ENCODE peak calls at places on chromosomes 16 and 17, in ten cellular contexts. One of them, this sample, is unnamed.

GRCh38 chr17:12229315-12229714 is 208.6 kb downstream of the MAP2K4 start:
- DNase-seq in gastrocnemius medialis: no peak
- DNase-seq in prostate gland: no peak
- DNase-seq in AG04449: no peak
- DNase-seq in pancreas: no peak
- DNase-seq in GM13977: no peak
- DNase-seq in nephron progenitor cell: no peak
- DNase-seq in MCF 10A: no peak
- DNase-seq in GM23338: no peak
- DNase-seq in Panc1: no peak
- DNase-seq in this sample: no peak

GRCh38 chr17:31269178-31269577 is 27.9 kb downstream of the OMG start:
- DNase-seq in gastrocnemius medialis: no peak
- DNase-seq in prostate gland: no peak
- DNase-seq in AG04449: no peak
- DNase-seq in pancreas: no peak
- DNase-seq in GM13977: no peak
- DNase-seq in nephron progenitor cell: no peak
- DNase-seq in MCF 10A: peak; percentile 33
- DNase-seq in GM23338: no peak
- DNase-seq in Panc1: no peak
- DNase-seq in this sample: no peak

GRCh38 chr16:62190426-62190825 is 154.2 kb upstream of the CDH8 start:
- DNase-seq in gastrocnemius medialis: no peak
- DNase-seq in prostate gland: no peak
- DNase-seq in AG04449: no peak
- DNase-seq in pancreas: no peak
- DNase-seq in GM13977: no peak
- DNase-seq in nephron progenitor cell: peak; percentile 12
- DNase-seq in MCF 10A: peak; percentile 8
- DNase-seq in GM23338: peak; percentile 84
- DNase-seq in Panc1: no peak
- DNase-seq in this sample: no peak

GRCh38 chr16:19912445-19913305 is 28.0 kb upstream of the GPRC5B start:
- DNase-seq in gastrocnemius medialis: no peak
- DNase-seq in prostate gland: no peak
- DNase-seq in AG04449: no peak
- DNase-seq in pancreas: no peak
- DNase-seq in GM13977: no peak
- DNase-seq in nephron progenitor cell: no peak
- DNase-seq in MCF 10A: no peak
- DNase-seq in GM23338: no peak
- DNase-seq in Panc1: no peak
- DNase-seq in this sample: no peak

GRCh38 chr16:69260506-69260905 is 50.6 kb upstream of the VPS4A start:
- DNase-seq in gastrocnemius medialis: no peak
- DNase-seq in prostate gland: no peak
- DNase-seq in AG04449: no peak
- DNase-seq in pancreas: no peak
- DNase-seq in GM13977: no peak
- DNase-seq in nephron progenitor cell: no peak
- DNase-seq in MCF 10A: no peak
- DNase-seq in GM23338: no peak
- DNase-seq in Panc1: no peak
- DNase-seq in this sample: no peak

GRCh38 chr16:46899443-46900143 is 15.4 kb downstream of the GPT2 start:
- DNase-seq in gastrocnemius medialis: no peak
- DNase-seq in prostate gland: no peak
- DNase-seq in AG04449: no peak
- DNase-seq in pancreas: no peak
- DNase-seq in GM13977: no peak
- DNase-seq in nephron progenitor cell: no peak
- DNase-seq in MCF 10A: no peak
- DNase-seq in GM23338: no peak
- DNase-seq in Panc1: no peak
- DNase-seq in this sample: no peak

GRCh38 chr17:32831627-32832243 is 45.2 kb downstream of the MYO1D start:
- DNase-seq in gastrocnemius medialis: no peak
- DNase-seq in prostate gland: no peak
- DNase-seq in AG04449: no peak
- DNase-seq in pancreas: no peak
- DNase-seq in GM13977: no peak
- DNase-seq in nephron progenitor cell: no peak
- DNase-seq in MCF 10A: no peak
- DNase-seq in GM23338: no peak
- DNase-seq in Panc1: no peak
- DNase-seq in this sample: no peak

GRCh38 chr17:1170739-1171138 is 9.0 kb downstream of the ABR start:
- DNase-seq in gastrocnemius medialis: no peak
- DNase-seq in prostate gland: no peak
- DNase-seq in AG04449: no peak
- DNase-seq in pancreas: no peak
- DNase-seq in GM13977: no peak
- DNase-seq in nephron progenitor cell: no peak
- DNase-seq in MCF 10A: no peak
- DNase-seq in GM23338: peak; percentile 56
- DNase-seq in Panc1: no peak
- DNase-seq in this sample: no peak

GRCh38 chr17:41347872-41348760 is 2.5 kb downstream of the KRT33A start:
- DNase-seq in gastrocnemius medialis: no peak
- DNase-seq in prostate gland: no peak
- DNase-seq in AG04449: no peak
- DNase-seq in pancreas: no peak
- DNase-seq in GM13977: no peak
- DNase-seq in nephron progenitor cell: no peak
- DNase-seq in MCF 10A: peak; percentile 1
- DNase-seq in GM23338: no peak
- DNase-seq in Panc1: no peak
- DNase-seq in this sample: no peak

GRCh38 chr17:56742601-56743000 is 91.1 kb downstream of the C17orf67 start:
- DNase-seq in gastrocnemius medialis: no peak
- DNase-seq in prostate gland: no peak
- DNase-seq in AG04449: no peak
- DNase-seq in pancreas: no peak
- DNase-seq in GM13977: no peak
- DNase-seq in nephron progenitor cell: no peak
- DNase-seq in MCF 10A: peak; percentile 26
- DNase-seq in GM23338: no peak
- DNase-seq in Panc1: no peak
- DNase-seq in this sample: no peak

GRCh38 chr16:88941933-88942909 is 34.8 kb downstream of the CBFA2T3 start:
- DNase-seq in gastrocnemius medialis: no peak
- DNase-seq in prostate gland: no peak
- DNase-seq in AG04449: no peak
- DNase-seq in pancreas: peak; percentile 70
- DNase-seq in GM13977: peak; percentile 95
- DNase-seq in nephron progenitor cell: peak; percentile 78
- DNase-seq in MCF 10A: no peak
- DNase-seq in GM23338: peak; percentile 92
- DNase-seq in Panc1: no peak
- DNase-seq in this sample: peak; percentile 88
- TF ChIP-seq CTCF in gastrocnemius medialis: peak; percentile 72
- TF ChIP-seq CTCF in prostate gland: peak; percentile 84
- TF ChIP-seq CTCF in AG04449: peak; percentile 65
- TF ChIP-seq CTCF in pancreas: peak; percentile 75
- TF ChIP-seq CTCF in GM13977: peak; percentile 90
- TF ChIP-seq CTCF in nephron progenitor cell: peak; percentile 47
- TF ChIP-seq CTCF in MCF 10A: no peak
- TF ChIP-seq CTCF in GM23338: peak; percentile 73
- TF ChIP-seq CTCF in Panc1: peak; percentile 90
- TF ChIP-seq CTCF in this sample: peak; percentile 85

DNA sequence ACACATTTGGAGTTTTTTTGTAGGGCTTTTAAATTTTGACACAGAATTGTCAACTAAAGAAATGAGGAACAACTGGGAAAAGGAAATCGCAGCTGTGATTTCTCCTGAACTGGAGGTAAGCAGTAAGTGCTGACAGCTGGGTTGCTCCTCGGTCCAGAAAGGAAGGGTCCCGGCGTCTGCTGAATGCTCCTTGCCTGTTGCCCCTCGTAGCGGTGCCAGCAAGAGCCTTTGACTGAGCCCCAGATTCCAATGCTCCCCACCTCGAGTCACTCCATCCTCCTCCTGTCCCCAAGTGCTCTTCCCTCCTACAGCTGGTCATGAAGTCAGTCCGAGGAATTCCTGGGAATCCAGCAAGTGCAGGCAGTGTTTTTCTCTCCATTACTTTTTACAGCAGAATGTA is 32.0 kb upstream of the ENDOV start:
- DNase-seq in gastrocnemius medialis: no peak
- DNase-seq in prostate gland: no peak
- DNase-seq in AG04449: no peak
- DNase-seq in pancreas: no peak
- DNase-seq in GM13977: no peak
- DNase-seq in nephron progenitor cell: no peak
- DNase-seq in MCF 10A: no peak
- DNase-seq in GM23338: no peak
- DNase-seq in Panc1: no peak
- DNase-seq in this sample: no peak
- TF ChIP-seq CTCF in gastrocnemius medialis: no peak
- TF ChIP-seq CTCF in prostate gland: no peak
- TF ChIP-seq CTCF in AG04449: no peak
- TF ChIP-seq CTCF in pancreas: no peak
- TF ChIP-seq CTCF in GM13977: no peak
- TF ChIP-seq CTCF in nephron progenitor cell: no peak
- TF ChIP-seq CTCF in MCF 10A: no peak
- TF ChIP-seq CTCF in GM23338: no peak
- TF ChIP-seq CTCF in Panc1: no peak
- TF ChIP-seq CTCF in this sample: no peak

DNA sequence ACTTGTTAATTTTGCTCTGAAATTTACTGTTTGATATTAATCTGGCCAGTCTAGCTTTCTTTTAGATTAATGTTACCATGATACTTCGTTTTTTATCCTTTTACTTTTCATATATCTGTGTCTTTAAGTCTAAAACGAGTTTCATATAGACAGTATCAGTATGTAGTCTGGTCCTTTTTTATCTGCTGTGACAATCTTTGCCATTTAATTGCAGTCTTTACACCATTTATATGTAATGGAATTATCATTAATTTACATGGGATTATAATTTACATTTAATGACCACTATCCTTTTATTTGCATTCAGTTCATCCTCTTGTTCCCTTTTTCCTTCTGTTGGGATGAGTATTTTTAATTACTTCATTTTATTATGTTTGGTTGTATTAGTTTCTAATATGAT is 243.5 kb downstream of the PRKCA start:
- DNase-seq in gastrocnemius medialis: no peak
- DNase-seq in prostate gland: no peak
- DNase-seq in AG04449: no peak
- DNase-seq in pancreas: no peak
- DNase-seq in GM13977: no peak
- DNase-seq in nephron progenitor cell: no peak
- DNase-seq in MCF 10A: no peak
- DNase-seq in GM23338: no peak
- DNase-seq in Panc1: no peak
- DNase-seq in this sample: no peak
- TF ChIP-seq CTCF in gastrocnemius medialis: no peak
- TF ChIP-seq CTCF in prostate gland: no peak
- TF ChIP-seq CTCF in AG04449: no peak
- TF ChIP-seq CTCF in pancreas: no peak
- TF ChIP-seq CTCF in GM13977: no peak
- TF ChIP-seq CTCF in nephron progenitor cell: no peak
- TF ChIP-seq CTCF in MCF 10A: no peak
- TF ChIP-seq CTCF in GM23338: no peak
- TF ChIP-seq CTCF in Panc1: no peak
- TF ChIP-seq CTCF in this sample: no peak

GRCh38 chr16:50376997-50377396 is 8.2 kb upstream of the BRD7 start:
- DNase-seq in gastrocnemius medialis: no peak
- DNase-seq in prostate gland: no peak
- DNase-seq in AG04449: no peak
- DNase-seq in pancreas: no peak
- DNase-seq in GM13977: no peak
- DNase-seq in nephron progenitor cell: no peak
- DNase-seq in MCF 10A: no peak
- DNase-seq in GM23338: no peak
- DNase-seq in Panc1: no peak
- DNase-seq in this sample: no peak

GRCh38 chr16:50384500-50385122 is 15.8 kb upstream of the BRD7 start:
- DNase-seq in gastrocnemius medialis: no peak
- DNase-seq in prostate gland: no peak
- DNase-seq in AG04449: no peak
- DNase-seq in pancreas: no peak
- DNase-seq in GM13977: no peak
- DNase-seq in nephron progenitor cell: no peak
- DNase-seq in MCF 10A: no peak
- DNase-seq in GM23338: no peak
- DNase-seq in Panc1: no peak
- DNase-seq in this sample: no peak

GRCh38 chr16:50378417-50378816 is 9.6 kb upstream of the BRD7 start:
- DNase-seq in gastrocnemius medialis: no peak
- DNase-seq in prostate gland: no peak
- DNase-seq in AG04449: no peak
- DNase-seq in pancreas: no peak
- DNase-seq in GM13977: no peak
- DNase-seq in nephron progenitor cell: no peak
- DNase-seq in MCF 10A: no peak
- DNase-seq in GM23338: no peak
- DNase-seq in Panc1: no peak
- DNase-seq in this sample: no peak

GRCh38 chr16:50386139-50386538 is 17.4 kb upstream of the BRD7 start:
- DNase-seq in gastrocnemius medialis: no peak
- DNase-seq in prostate gland: no peak
- DNase-seq in AG04449: no peak
- DNase-seq in pancreas: no peak
- DNase-seq in GM13977: no peak
- DNase-seq in nephron progenitor cell: no peak
- DNase-seq in MCF 10A: no peak
- DNase-seq in GM23338: no peak
- DNase-seq in Panc1: no peak
- DNase-seq in this sample: no peak

DNA sequence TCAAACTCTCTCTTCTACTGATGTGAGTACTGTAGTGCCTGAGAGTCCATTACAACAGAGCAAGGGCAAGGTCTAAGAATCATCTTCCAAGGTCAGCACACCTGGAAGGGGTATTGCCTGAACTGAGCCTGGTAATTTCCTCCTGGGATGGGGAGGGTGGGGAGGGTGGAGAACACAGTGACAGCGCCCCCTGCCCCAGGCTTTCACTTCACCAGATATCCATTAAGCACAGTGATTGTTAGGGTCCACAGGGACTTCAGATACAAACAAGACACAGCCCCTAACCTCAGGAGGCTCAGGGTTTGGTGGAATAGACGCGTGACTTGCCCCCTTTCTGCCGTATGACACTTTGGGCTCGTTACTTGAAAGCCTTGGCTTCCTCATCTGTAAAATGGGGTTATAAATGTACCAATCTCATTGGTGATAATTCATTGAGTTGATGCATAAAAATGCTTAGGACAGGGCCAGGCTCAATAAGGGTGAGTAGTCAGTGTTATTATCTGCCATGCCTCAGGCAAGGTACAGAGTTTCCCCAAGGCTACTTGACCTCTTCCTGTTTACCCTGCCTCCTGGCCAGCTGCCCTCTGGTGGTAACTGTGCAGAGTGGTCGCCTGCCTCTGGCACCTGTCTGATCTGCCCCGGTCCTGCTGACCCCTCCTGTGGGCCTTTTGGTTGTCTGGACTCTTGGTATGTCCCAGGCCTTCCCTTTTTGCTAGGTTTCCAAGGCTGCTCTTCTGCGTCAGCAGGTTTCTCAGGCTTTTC is 13.1 kb upstream of the BRD7 start:
- DNase-seq in gastrocnemius medialis: no peak
- DNase-seq in prostate gland: no peak
- DNase-seq in AG04449: no peak
- DNase-seq in pancreas: no peak
- DNase-seq in GM13977: no peak
- DNase-seq in nephron progenitor cell: no peak
- DNase-seq in MCF 10A: no peak
- DNase-seq in GM23338: peak; percentile 66
- DNase-seq in Panc1: no peak
- DNase-seq in this sample: no peak
- TF ChIP-seq CTCF in gastrocnemius medialis: no peak
- TF ChIP-seq CTCF in prostate gland: no peak
- TF ChIP-seq CTCF in AG04449: no peak
- TF ChIP-seq CTCF in pancreas: no peak
- TF ChIP-seq CTCF in GM13977: peak; percentile 32
- TF ChIP-seq CTCF in nephron progenitor cell: no peak
- TF ChIP-seq CTCF in MCF 10A: no peak
- TF ChIP-seq CTCF in GM23338: peak; percentile 72
- TF ChIP-seq CTCF in Panc1: no peak
- TF ChIP-seq CTCF in this sample: no peak